ENCODE peak calls at places on chromosomes 7 and 10, in ten cellular contexts. A is GM23338, M is right lobe of liver, S is A549, N is WTC11, H is GM12865, P is kidney, D is GM13976, U is Caco-2, I is tibial nerve. X is an unnamed sample.
A peak's percentile ranks its signal among the peaks of the same experiment; 100 is the strongest.

GRCh38 chr10:130763491-130763890 is 548.0 kb downstream of the TCERG1L start:
- DNase-seq in A (no peak), M (no peak), S (no peak), N (no peak), H (no peak), P (peak; percentile 19), D (no peak), U (no peak), I (no peak), X (no peak)

GRCh38 chr7:147394329-147394728 is 1196.2 kb upstream of the C7orf33 start:
- DNase-seq in A (no peak), M (no peak), S (no peak), N (no peak), H (no peak), P (no peak), D (no peak), U (no peak), I (no peak), X (no peak)

GRCh38 chr7:92745241-92745640 is 91.1 kb downstream of the CDK6 start:
- DNase-seq in A (no peak), M (no peak), S (no peak), N (no peak), H (no peak), P (no peak), D (no peak), U (no peak), I (no peak), X (no peak)

GRCh38 chr10:8456386-8456785 is 401.9 kb downstream of the GATA3 start:
- DNase-seq in A (no peak), M (no peak), S (no peak), N (no peak), H (no peak), P (no peak), D (no peak), U (no peak), I (no peak), X (no peak)

GRCh38 chr10:105024184-105024583 is 383.1 kb downstream of the SORCS3 start:
- DNase-seq in A (peak; percentile 25), M (no peak), S (no peak), N (no peak), H (no peak), P (no peak), D (no peak), U (no peak), I (no peak), X (no peak)

GRCh38 chr7:57867884-57868701 is 418.1 kb downstream of the ZNF716 start:
- DNase-seq in A (no peak), M (peak; percentile 82), S (no peak), N (no peak), H (no peak), P (peak; percentile 53), D (peak; percentile 4), U (no peak), I (no peak), X (no peak)

GRCh38 chr7:66556549-66557213 is 72.0 kb upstream of the KCTD7 start:
- DNase-seq in A (no peak), M (no peak), S (no peak), N (no peak), H (no peak), P (no peak), D (no peak), U (no peak), I (no peak), X (no peak)

GRCh38 chr10:21135396-21135973 is 238.4 kb upstream of the NEBL start:
- DNase-seq in A (no peak), M (no peak), S (no peak), N (no peak), H (no peak), P (no peak), D (no peak), U (no peak), I (no peak), X (no peak)

GRCh38 chr10:131519723-131520122 is 208.2 kb upstream of the TCERG1L start:
- DNase-seq in A (no peak), M (no peak), S (no peak), N (no peak), H (no peak), P (no peak), D (peak; percentile 16), U (no peak), I (no peak), X (no peak)

GRCh38 chr10:46234026-46234425 is 52.8 kb upstream of the ANTXRL start:
- DNase-seq in A (no peak), M (no peak), S (no peak), N (no peak), H (no peak), P (no peak), D (no peak), U (no peak), I (no peak), X (no peak)

GRCh38 chr7:28986723-28987122 is 28.6 kb upstream of the TRIL start:
- DNase-seq in A (no peak), M (no peak), S (no peak), N (no peak), H (no peak), P (no peak), D (no peak), U (no peak), I (no peak), X (no peak)

GRCh38 chr7:47693161-47693740 is 111.3 kb upstream of the TNS3 start:
- DNase-seq in A (no peak), M (no peak), S (no peak), N (no peak), H (no peak), P (no peak), D (no peak), U (peak; percentile 45), I (no peak), X (no peak)

GRCh38 chr7:514651-515598 is 4.7 kb downstream of the PDGFA start:
- DNase-seq in A (peak; percentile 85), M (no peak), S (no peak), N (peak; percentile 78), H (no peak), P (no peak), D (no peak), U (no peak), I (no peak), X (peak; percentile 38)

GRCh38 chr10:52215745-52216361 is 98.2 kb upstream of the DKK1 start:
- DNase-seq in A (peak; percentile 79), M (no peak), S (peak; percentile 24), N (no peak), H (peak; percentile 75), P (no peak), D (peak; percentile 26), U (peak; percentile 76), I (no peak), X (peak; percentile 54)

GRCh38 chr7:142436601-142437000 is 178.7 kb upstream of the PRSS58 start:
- DNase-seq in A (no peak), M (no peak), S (peak; percentile 15), N (no peak), H (no peak), P (no peak), D (no peak), U (no peak), I (no peak), X (no peak)

GRCh38 chr10:51244739-51245138 is 170.5 kb downstream of the PRKG1 start:
- DNase-seq in A (peak; percentile 76), M (no peak), S (no peak), N (no peak), H (no peak), P (no peak), D (no peak), U (no peak), I (no peak), X (no peak)

GRCh38 chr7:9200666-9201065 is 767.3 kb downstream of the NXPH1 start:
- DNase-seq in A (no peak), M (no peak), S (no peak), N (no peak), H (no peak), P (no peak), D (no peak), U (no peak), I (no peak), X (no peak)

GRCh38 chr7:27605689-27606269 is 56.9 kb downstream of the HIBADH start:
- DNase-seq in A (peak; percentile 43), M (no peak), S (peak; percentile 22), N (no peak), H (peak; percentile 12), P (no peak), D (no peak), U (peak; percentile 33), I (no peak), X (peak; percentile 10)

DNA sequence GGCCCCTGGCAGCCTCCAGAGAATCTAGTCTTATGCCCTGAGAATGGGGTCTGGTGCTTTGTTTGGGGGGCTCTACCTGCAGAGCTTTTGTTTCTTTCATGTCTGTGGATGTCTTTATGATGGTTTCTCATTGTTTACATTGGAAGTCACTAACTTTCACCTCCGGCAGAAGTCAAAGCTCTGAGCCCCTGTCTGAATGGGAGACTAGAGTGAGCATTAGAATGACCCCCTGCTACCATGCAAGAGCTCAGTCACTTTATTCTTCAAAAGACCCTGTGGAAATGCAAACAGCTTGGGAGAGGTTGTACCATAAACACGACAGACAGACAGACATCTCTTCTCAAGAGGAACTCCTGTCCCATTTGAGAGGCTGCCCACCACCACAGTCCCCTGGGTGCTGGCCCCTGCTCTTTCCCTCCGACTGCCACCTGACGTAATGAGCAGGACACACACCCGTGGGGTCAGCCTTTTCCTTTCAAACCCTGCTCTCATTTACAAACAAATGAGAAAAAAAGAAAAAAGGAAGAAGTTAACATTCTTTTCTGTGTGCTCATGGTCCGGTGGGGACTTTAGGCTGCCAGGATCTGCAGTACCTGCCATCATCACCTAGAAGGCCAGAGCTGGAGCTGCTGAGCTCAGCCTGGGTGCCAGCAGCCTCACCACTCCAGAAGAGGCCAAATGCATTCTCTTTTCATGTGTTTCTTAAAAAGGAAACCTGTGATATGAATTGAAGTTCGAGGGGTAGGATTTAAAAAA is 91.6 kb downstream of the FZD1 start:
- DNase-seq in A (peak; percentile 65), M (no peak), S (no peak), N (no peak), H (no peak), P (no peak), D (no peak), U (no peak), I (no peak), X (no peak)
- TF ChIP-seq CTCF in A (no peak), M (no peak), S (no peak), N (no peak), H (no peak), P (no peak), D (no peak), U (no peak), I (no peak), X (no peak)

GRCh38 chr7:7967909-7968543 is 570 bp upstream of the GLCCI1 start:
- DNase-seq in A (peak; percentile 20), M (no peak), S (no peak), N (no peak), H (no peak), P (no peak), D (no peak), U (no peak), I (no peak), X (no peak)
- TF ChIP-seq CTCF in A (no peak), M (peak; percentile 20), S (no peak), N (no peak), H (no peak), P (no peak), D (no peak), U (no peak), I (no peak), X (no peak)

GRCh38 chr10:36880898-36881297 is 244.5 kb upstream of the ANKRD30A start:
- DNase-seq in A (peak; percentile 60), M (no peak), S (peak; percentile 6), N (no peak), H (peak; percentile 22), P (no peak), D (no peak), U (no peak), I (no peak), X (no peak)
- TF ChIP-seq CTCF in A (peak; percentile 61), M (peak; percentile 35), S (peak; percentile 71), N (no peak), H (peak; percentile 46), P (peak; percentile 39), D (no peak), U (peak; percentile 70), I (no peak), X (peak; percentile 19)

GRCh38 chr10:124534231-124534798 is 72.7 kb downstream of the LHPP start:
- DNase-seq in A (peak; percentile 41), M (no peak), S (no peak), N (peak; percentile 45), H (peak; percentile 38), P (peak; percentile 86), D (peak; percentile 64), U (no peak), I (no peak), X (peak; percentile 40)
- TF ChIP-seq CTCF in A (peak; percentile 65), M (peak; percentile 11), S (no peak), N (no peak), H (peak; percentile 32), P (no peak), D (no peak), U (no peak), I (peak; percentile 48), X (peak; percentile 28)

X was measured in activated CD8-positive, alpha-beta T cell treated with anti-CD3 and anti-CD28 coated beads for 36 hours.